ENCODE peak calls at places on chromosomes 16 and 17, in ten cellular contexts. One of them, this sample, is unnamed. For H3K4me1, the result is how much of the 10 kb centered on the place peaks cover.

GRCh38 chr17:28480278-28480677 is 6.8 kb downstream of the SLC13A2 start:
- DNase-seq in sigmoid colon: no peak
- DNase-seq in neural progenitor cell: no peak
- DNase-seq in spleen: no peak
- DNase-seq in tibial artery: no peak
- DNase-seq in kidney: no peak
- DNase-seq in A549: no peak
- DNase-seq in cardiac muscle cell: no peak
- DNase-seq in PC-3: no peak
- DNase-seq in pancreas: no peak
- DNase-seq in this sample: no peak

GRCh38 chr17:79739148-79740062 is 8.7 kb downstream of the ENPP7 start:
- DNase-seq in PC-3: peak
- DNase-seq in pancreas: no peak
- DNase-seq in spleen: no peak
- DNase-seq in tibial artery: no peak
- DNase-seq in cardiac muscle cell: no peak
- DNase-seq in sigmoid colon: no peak
- DNase-seq in kidney: no peak
- DNase-seq in A549: no peak
- DNase-seq in neural progenitor cell: no peak
- DNase-seq in this sample: no peak

GRCh38 chr16:66660422-66661209 is 35.9 kb downstream of the CMTM4 start:
- DNase-seq in spleen: peak
- DNase-seq in cardiac muscle cell: peak
- DNase-seq in neural progenitor cell: peak
- DNase-seq in pancreas: peak
- DNase-seq in sigmoid colon: peak
- DNase-seq in tibial artery: peak
- DNase-seq in A549: peak
- DNase-seq in PC-3: peak
- DNase-seq in kidney: peak
- DNase-seq in this sample: peak

GRCh38 chr17:47884905-47885735 is 10.9 kb upstream of the SP2 start:
- DNase-seq in PC-3: no peak
- DNase-seq in kidney: no peak
- DNase-seq in tibial artery: no peak
- DNase-seq in sigmoid colon: no peak
- DNase-seq in pancreas: no peak
- DNase-seq in cardiac muscle cell: no peak
- DNase-seq in neural progenitor cell: no peak
- DNase-seq in A549: no peak
- DNase-seq in spleen: no peak
- DNase-seq in this sample: no peak

GRCh38 chr17:46733837-46734516 is 84.5 kb downstream of the WNT3 start:
- DNase-seq in PC-3: peak
- DNase-seq in sigmoid colon: no peak
- DNase-seq in tibial artery: no peak
- DNase-seq in spleen: no peak
- DNase-seq in A549: no peak
- DNase-seq in cardiac muscle cell: no peak
- DNase-seq in kidney: no peak
- DNase-seq in neural progenitor cell: no peak
- DNase-seq in pancreas: no peak
- DNase-seq in this sample: no peak

GRCh38 chr17:13704333-13704732 is 102.6 kb upstream of the HS3ST3A1 start:
- DNase-seq in tibial artery: no peak
- DNase-seq in neural progenitor cell: no peak
- DNase-seq in kidney: no peak
- DNase-seq in pancreas: no peak
- DNase-seq in sigmoid colon: no peak
- DNase-seq in cardiac muscle cell: peak
- DNase-seq in PC-3: peak
- DNase-seq in A549: no peak
- DNase-seq in spleen: no peak
- DNase-seq in this sample: no peak

GRCh38 chr16:79618712-79619050 is 18.1 kb upstream of the MAF start:
- DNase-seq in pancreas: no peak
- DNase-seq in spleen: no peak
- DNase-seq in tibial artery: no peak
- DNase-seq in A549: no peak
- DNase-seq in cardiac muscle cell: no peak
- DNase-seq in sigmoid colon: no peak
- DNase-seq in kidney: no peak
- DNase-seq in neural progenitor cell: no peak
- DNase-seq in PC-3: no peak
- DNase-seq in this sample: no peak

GRCh38 chr16:15403392-15403995 is 7.9 kb downstream of the MPV17L start:
- DNase-seq in pancreas: no peak
- DNase-seq in tibial artery: no peak
- DNase-seq in kidney: no peak
- DNase-seq in cardiac muscle cell: peak
- DNase-seq in neural progenitor cell: no peak
- DNase-seq in sigmoid colon: no peak
- DNase-seq in A549: no peak
- DNase-seq in PC-3: peak
- DNase-seq in spleen: no peak
- DNase-seq in this sample: no peak

GRCh38 chr17:79843917-79844815 is 4.9 kb upstream of the CBX4 start:
- DNase-seq in neural progenitor cell: peak
- DNase-seq in cardiac muscle cell: peak
- DNase-seq in kidney: peak
- DNase-seq in tibial artery: peak
- DNase-seq in PC-3: peak
- DNase-seq in spleen: peak
- DNase-seq in sigmoid colon: peak
- DNase-seq in pancreas: peak
- DNase-seq in A549: peak
- DNase-seq in this sample: no peak

GRCh38 chr17:48056879-48057278 is 8.7 kb downstream of the NFE2L1 start:
- DNase-seq in tibial artery: no peak
- DNase-seq in pancreas: no peak
- DNase-seq in spleen: peak
- DNase-seq in A549: no peak
- DNase-seq in neural progenitor cell: no peak
- DNase-seq in cardiac muscle cell: no peak
- DNase-seq in sigmoid colon: no peak
- DNase-seq in kidney: no peak
- DNase-seq in PC-3: no peak
- DNase-seq in this sample: no peak

GRCh38 chr17:29145289-29146058 is 34.7 kb downstream of the MYO18A start:
- DNase-seq in pancreas: peak
- DNase-seq in neural progenitor cell: peak
- DNase-seq in PC-3: peak
- DNase-seq in tibial artery: peak
- DNase-seq in sigmoid colon: peak
- DNase-seq in kidney: peak
- DNase-seq in cardiac muscle cell: peak
- DNase-seq in spleen: peak
- DNase-seq in A549: peak
- DNase-seq in this sample: no peak

GRCh38 chr17:43591750-43592562 is 45.8 kb upstream of the ETV4 start:
- DNase-seq in spleen: no peak
- DNase-seq in kidney: peak
- DNase-seq in neural progenitor cell: peak
- DNase-seq in pancreas: no peak
- DNase-seq in sigmoid colon: peak
- DNase-seq in PC-3: peak
- DNase-seq in A549: no peak
- DNase-seq in cardiac muscle cell: peak
- DNase-seq in tibial artery: peak
- DNase-seq in this sample: no peak

GRCh38 chr17:48630009-48630924 is 4.1 kb upstream of the HOXB9 start:
- DNase-seq in tibial artery: no peak
- DNase-seq in sigmoid colon: no peak
- DNase-seq in cardiac muscle cell: no peak
- DNase-seq in spleen: no peak
- DNase-seq in kidney: no peak
- DNase-seq in pancreas: no peak
- DNase-seq in A549: no peak
- DNase-seq in neural progenitor cell: no peak
- DNase-seq in PC-3: no peak
- DNase-seq in this sample: no peak

DNA sequence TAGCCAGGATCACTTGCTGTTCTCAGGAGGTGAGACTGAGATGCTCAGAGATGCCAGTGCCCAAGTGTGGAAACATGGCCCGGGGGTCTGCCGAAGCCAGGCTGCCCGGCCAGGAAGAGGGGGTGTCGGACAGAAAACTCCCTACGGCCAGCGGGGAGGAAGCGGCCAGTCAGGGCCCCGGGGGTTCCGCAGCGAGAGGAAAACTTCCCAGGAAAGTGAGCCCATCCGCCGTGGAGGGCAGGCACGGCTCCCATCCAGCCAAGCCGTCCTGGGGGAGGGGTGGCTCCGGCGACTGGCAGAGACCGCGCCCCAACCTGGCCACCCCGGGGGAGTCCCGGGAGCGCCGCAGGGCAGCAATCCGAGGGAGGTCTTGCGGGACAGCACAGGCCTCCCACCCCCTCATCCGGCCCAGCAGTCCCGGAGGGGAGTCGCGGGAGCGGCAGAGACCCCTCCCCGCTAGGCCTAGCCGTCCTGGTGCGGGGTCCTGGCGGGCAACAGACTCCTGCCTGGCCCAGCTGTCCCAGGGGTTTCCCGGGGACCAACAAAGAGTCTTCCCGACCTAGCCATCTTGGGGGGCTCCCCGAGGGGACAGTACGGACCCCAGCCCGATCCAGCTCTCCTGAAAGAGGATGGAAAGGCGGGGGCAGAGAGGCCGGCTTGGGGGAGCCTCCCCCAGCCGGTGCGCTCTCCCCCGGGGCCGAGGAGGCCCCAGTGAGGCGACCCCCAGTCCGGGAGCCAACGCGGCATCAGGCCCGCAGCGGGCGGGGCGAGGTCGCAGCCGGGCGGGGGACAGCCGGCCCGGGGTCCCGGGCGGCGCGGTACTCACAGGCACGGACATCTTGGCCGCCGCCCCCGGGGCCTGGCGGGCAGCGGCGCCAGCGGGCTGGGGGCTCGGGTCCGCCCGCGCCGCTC is 13.8 kb upstream of the BCAR1 start:
- DNase-seq in neural progenitor cell: no peak
- DNase-seq in A549: no peak
- DNase-seq in kidney: peak
- DNase-seq in sigmoid colon: peak
- DNase-seq in PC-3: no peak
- DNase-seq in pancreas: peak
- DNase-seq in spleen: no peak
- DNase-seq in cardiac muscle cell: no peak
- DNase-seq in tibial artery: no peak
- DNase-seq in this sample: peak
- H3K27ac ChIP-seq in neural progenitor cell: no peak
- H3K27ac ChIP-seq in A549: peak
- H3K27ac ChIP-seq in kidney: peak
- H3K27ac ChIP-seq in sigmoid colon: peak
- H3K27ac ChIP-seq in PC-3: peak
- H3K27ac ChIP-seq in pancreas: peak
- H3K27ac ChIP-seq in spleen: peak
- H3K27ac ChIP-seq in cardiac muscle cell: peak
- H3K27ac ChIP-seq in tibial artery: peak
- H3K27ac ChIP-seq in this sample: peak

DNA sequence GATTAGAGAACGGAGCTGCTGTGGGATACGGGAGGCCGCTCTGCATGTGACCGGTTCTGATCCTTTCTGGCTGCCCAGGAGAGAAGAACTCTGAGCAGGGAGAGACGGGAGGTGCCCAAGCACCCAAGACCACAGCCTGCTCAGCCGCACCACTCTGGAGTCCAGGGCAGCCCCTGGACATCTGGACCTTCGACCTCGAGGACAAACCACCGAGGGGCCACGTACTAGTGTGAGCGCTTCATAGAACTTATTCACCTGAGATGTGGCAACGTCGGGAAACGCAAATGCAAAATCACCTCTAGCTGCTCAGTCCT is 5.9 kb downstream of the RNF166 start:
- DNase-seq in cardiac muscle cell: no peak
- DNase-seq in pancreas: no peak
- DNase-seq in sigmoid colon: no peak
- DNase-seq in tibial artery: no peak
- DNase-seq in neural progenitor cell: no peak
- DNase-seq in spleen: no peak
- DNase-seq in PC-3: no peak
- DNase-seq in A549: no peak
- DNase-seq in kidney: no peak
- DNase-seq in this sample: no peak
- H3K4me1 ChIP-seq in cardiac muscle cell: under half
- H3K4me1 ChIP-seq in pancreas: under half
- H3K4me1 ChIP-seq in sigmoid colon: under half
- H3K4me1 ChIP-seq in tibial artery: under half
- H3K4me1 ChIP-seq in neural progenitor cell: under half
- H3K4me1 ChIP-seq in spleen: half or more
- H3K4me1 ChIP-seq in PC-3: under half
- H3K4me1 ChIP-seq in A549: under half
- H3K4me1 ChIP-seq in kidney: under half
- H3K4me1 ChIP-seq in this sample: under half

GRCh38 chr17:64024215-64024654 is 3.8 kb upstream of the ICAM2 start:
- DNase-seq in PC-3: no peak
- DNase-seq in tibial artery: no peak
- DNase-seq in kidney: no peak
- DNase-seq in sigmoid colon: peak
- DNase-seq in A549: no peak
- DNase-seq in cardiac muscle cell: no peak
- DNase-seq in spleen: no peak
- DNase-seq in neural progenitor cell: no peak
- DNase-seq in pancreas: no peak
- DNase-seq in this sample: no peak
- H3K27ac ChIP-seq in PC-3: no peak
- H3K27ac ChIP-seq in tibial artery: no peak
- H3K27ac ChIP-seq in kidney: no peak
- H3K27ac ChIP-seq in sigmoid colon: no peak
- H3K27ac ChIP-seq in A549: no peak
- H3K27ac ChIP-seq in cardiac muscle cell: no peak
- H3K27ac ChIP-seq in spleen: peak
- H3K27ac ChIP-seq in neural progenitor cell: no peak
- H3K27ac ChIP-seq in pancreas: peak
- H3K27ac ChIP-seq in this sample: no peak

DNA sequence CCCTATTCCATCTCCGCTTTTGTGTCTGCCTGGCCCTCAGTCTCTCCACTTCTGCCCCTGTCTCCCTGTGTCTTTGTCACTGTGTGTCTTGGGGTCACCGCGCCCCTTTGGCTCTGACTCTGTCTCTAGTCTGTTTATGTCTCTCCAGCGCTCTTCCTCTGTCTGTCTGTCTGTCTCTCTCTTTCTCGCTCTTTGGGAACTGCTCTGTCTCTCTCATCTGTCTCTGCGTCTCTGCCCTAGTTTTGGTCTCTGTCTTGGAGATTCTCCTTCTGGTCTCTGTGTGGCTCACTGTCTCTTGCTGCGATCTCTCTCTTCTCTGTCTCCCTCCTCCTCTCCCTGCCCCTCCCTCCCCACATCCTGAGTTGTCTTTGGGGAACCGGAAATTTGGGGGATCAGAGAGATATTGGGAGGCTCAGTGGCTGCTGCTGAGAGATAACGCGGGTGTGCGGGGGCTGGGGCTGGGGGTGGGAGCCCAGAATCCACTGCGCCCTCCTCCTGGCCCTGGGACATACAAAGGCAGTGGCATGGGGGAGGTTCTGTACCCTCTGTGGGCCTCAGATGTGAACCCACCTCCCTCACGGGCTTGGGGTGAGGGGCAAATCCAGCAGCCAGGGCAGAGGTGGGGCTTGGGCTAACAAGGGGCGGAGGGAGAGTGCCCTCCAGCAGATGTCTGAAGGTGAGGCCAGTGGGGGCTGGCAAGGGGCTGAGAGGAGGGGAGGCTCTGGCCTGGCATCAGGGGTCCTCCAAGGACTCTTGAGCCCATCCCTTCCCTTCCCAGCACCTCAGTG is 24.4 kb downstream of the LAT start:
- DNase-seq in PC-3: no peak
- DNase-seq in sigmoid colon: no peak
- DNase-seq in neural progenitor cell: no peak
- DNase-seq in tibial artery: no peak
- DNase-seq in cardiac muscle cell: no peak
- DNase-seq in A549: no peak
- DNase-seq in kidney: no peak
- DNase-seq in spleen: no peak
- DNase-seq in pancreas: no peak
- DNase-seq in this sample: no peak
- H3K4me1 ChIP-seq in PC-3: under half
- H3K4me1 ChIP-seq in sigmoid colon: under half
- H3K4me1 ChIP-seq in neural progenitor cell: under half
- H3K4me1 ChIP-seq in tibial artery: under half
- H3K4me1 ChIP-seq in cardiac muscle cell: under half
- H3K4me1 ChIP-seq in A549: under half
- H3K4me1 ChIP-seq in kidney: under half
- H3K4me1 ChIP-seq in spleen: under half
- H3K4me1 ChIP-seq in pancreas: under half
- H3K4me1 ChIP-seq in this sample: under half

This sample was measured in RWPE2.